ENCODE peak calls at places on chromosomes 1 and 21, in six cellular contexts. A is stimulated activated CD4-positive, alpha-beta T cell treated with anti-CD3 and anti-CD28 coated beads, Interleukin-4, amount 100 ng/mL, for 24 hours; M is GM04504; U is cardiac muscle cell; Y is cerebellar cortex; W is adrenal gland. P is an unnamed sample.

GRCh38 chr1:38046333-38046883 is at the start of gene POU3F1:
- DNase-seq in Y (no peak), A (no peak), U (no peak), M (no peak), W (no peak), P (no peak)

GRCh38 chr1:110875216-110875731 is 2.3 kb downstream of the CD53 start:
- DNase-seq in M (no peak), A (peak), U (no peak), Y (no peak), W (no peak), P (peak)

GRCh38 chr21:26437326-26438009 is 135.6 kb downstream of the CYYR1 start:
- DNase-seq in W (no peak), M (no peak), A (no peak), U (no peak), Y (no peak), P (no peak)

GRCh38 chr1:33654267-33654832 is 181.9 kb downstream of the ZSCAN20 start:
- DNase-seq in W (no peak), Y (no peak), M (no peak), A (no peak), U (peak), P (no peak)

GRCh38 chr1:91166106-91166712 is 144.4 kb upstream of the ZNF644 start:
- DNase-seq in A (peak), W (peak), U (peak), Y (peak), M (peak), P (peak)

GRCh38 chr1:15966081-15966955 is 9.6 kb downstream of the ZBTB17 start:
- DNase-seq in W (no peak), Y (no peak), M (no peak), A (peak), U (no peak), P (peak)

GRCh38 chr21:42939581-42940413 is 14.4 kb upstream of the ERVH48-1 start:
- DNase-seq in A (no peak), Y (no peak), M (peak), W (peak), U (no peak), P (peak)

GRCh38 chr1:5751833-5752714 is 240.2 kb downstream of the NPHP4 start:
- DNase-seq in Y (no peak), A (no peak), U (peak), W (no peak), M (no peak), P (no peak)

GRCh38 chr1:164922585-164922984 is 363.6 kb downstream of the PBX1 start:
- DNase-seq in Y (no peak), W (no peak), M (no peak), A (no peak), U (no peak), P (no peak)

GRCh38 chr1:30675761-30676160 is 47.6 kb downstream of the MATN1 start:
- DNase-seq in Y (no peak), A (no peak), W (no peak), U (no peak), M (peak), P (no peak)

GRCh38 chr1:201468501-201468843 is 516 bp downstream of the PHLDA3 start:
- DNase-seq in M (no peak), Y (no peak), W (peak), U (peak), A (no peak), P (no peak)

GRCh38 chr21:38900499-38900898 is 94.8 kb downstream of the ETS2 start:
- DNase-seq in W (no peak), Y (no peak), A (no peak), M (no peak), U (no peak), P (no peak)

GRCh38 chr1:64574301-64574700 is 104.4 kb downstream of the CACHD1 start:
- DNase-seq in W (no peak), U (no peak), A (no peak), Y (no peak), M (no peak), P (no peak)

GRCh38 chr1:77467741-77468140 is 185.9 kb downstream of the AK5 start:
- DNase-seq in U (no peak), A (no peak), Y (no peak), M (no peak), W (no peak), P (no peak)

GRCh38 chr1:188499690-188500089 is 1670.9 kb downstream of the PLA2G4A start:
- DNase-seq in M (no peak), U (peak), Y (no peak), A (no peak), W (no peak), P (no peak)

GRCh38 chr1:47181955-47182680 is 7.7 kb downstream of the PDZK1IP1 start:
- DNase-seq in A (no peak), W (no peak), U (no peak), M (no peak), Y (no peak), P (no peak)

GRCh38 chr1:64215576-64215975 is 12.2 kb downstream of the UBE2U start:
- DNase-seq in U (no peak), A (no peak), Y (no peak), M (no peak), W (no peak), P (no peak)

GRCh38 chr1:111747282-111747734 is 8.1 kb upstream of the INKA2 start:
- DNase-seq in A (peak), U (peak), W (peak), M (peak), Y (peak), P (peak)

GRCh38 chr1:31483012-31483946 is 70.3 kb downstream of the SERINC2 start:
- DNase-seq in M (peak), W (peak), Y (peak), A (no peak), U (no peak), P (peak)

GRCh38 chr1:210222288-210223006 is 10.1 kb upstream of the SERTAD4 start:
- DNase-seq in U (peak), A (no peak), M (no peak), W (no peak), Y (no peak), P (peak)

GRCh38 chr1:162192323-162192678 is 122.8 kb downstream of the NOS1AP start:
- DNase-seq in Y (no peak), A (no peak), W (no peak), M (no peak), U (no peak), P (no peak)

GRCh38 chr21:37631319-37632117 is 264.9 kb downstream of the DYRK1A start:
- DNase-seq in Y (no peak), W (no peak), U (no peak), M (no peak), A (no peak), P (no peak)

GRCh38 chr1:205504311-205505075 is at the start of gene CDK18:
- DNase-seq in U (peak), A (peak), Y (peak), W (peak), M (no peak), P (peak)

GRCh38 chr1:56056438-56057312 is 522.7 kb downstream of the PLPP3 start:
- DNase-seq in U (no peak), M (peak), W (no peak), Y (no peak), A (no peak), P (no peak)

GRCh38 chr1:109996476-109996875 is 11.9 kb downstream of the AHCYL1 start:
- DNase-seq in U (no peak), W (no peak), A (no peak), M (no peak), Y (no peak), P (no peak)

GRCh38 chr1:98046031-98046641 is 125.3 kb upstream of the DPYD start:
- DNase-seq in U (peak), W (no peak), Y (no peak), M (peak), A (no peak), P (no peak)

GRCh38 chr1:41483960-41484844 is at the start of gene EDN2:
- DNase-seq in A (no peak), U (peak), Y (peak), W (peak), M (no peak), P (peak)

GRCh38 chr1:21289700-21290545 is at the start of gene ECE1:
- DNase-seq in Y (no peak), A (peak), W (peak), U (peak), M (no peak), P (peak)

GRCh38 chr1:21941370-21941769 is 4.3 kb upstream of the HSPG2 start:
- DNase-seq in U (no peak), W (no peak), A (no peak), Y (no peak), M (no peak), P (no peak)

P was measured in transverse colon.